ENCODE peak calls at places on chromosomes 5 and 9, in eight cellular contexts. P is amygdala; A is endothelial cell of umbilical vein; F is NCI-H82; T is stimulated activated CD4-positive, alpha-beta T cell treated with anti-CD3 and anti-CD28 coated beads, TNF-alpha, amount 100 ng/mL, for 48 hours; L is lower lobe of right lung; G is GDM1; S is natural killer cell treated with Interleukin-12 subunit alpha and Interleukin-12 subunit beta and Interleukin-15 and Interleukin-18, amount 100 ng/mL, for 72 hours. V is an unnamed sample.

GRCh38 chr5:68369436-68370125 is 154.0 kb downstream of the PIK3R1 start:
- DNase-seq in P (no peak), A (peak), F (no peak), T (peak), L (no peak), G (no peak), S (peak), V (no peak)

GRCh38 chr5:312845-313244 is 8.7 kb upstream of the AHRR start:
- DNase-seq in P (no peak), A (no peak), F (no peak), T (no peak), L (no peak), G (no peak), S (no peak), V (no peak)

GRCh38 chr5:38556599-38557308 is at the start of gene LIFR:
- DNase-seq in P (peak), A (peak), F (peak), T (peak), L (peak), G (no peak), S (peak), V (peak)

GRCh38 chr9:129054163-129054851 is 17.9 kb downstream of the MIGA2 start:
- DNase-seq in P (no peak), A (no peak), F (no peak), T (no peak), L (no peak), G (no peak), S (no peak), V (no peak)

GRCh38 chr5:141973871-141974595 is 5.1 kb downstream of the RNF14 start:
- DNase-seq in P (no peak), A (no peak), F (no peak), T (no peak), L (no peak), G (no peak), S (no peak), V (no peak)

GRCh38 chr5:62043289-62044274 is 262.4 kb upstream of the KIF2A start:
- DNase-seq in P (no peak), A (no peak), F (peak), T (no peak), L (no peak), G (no peak), S (no peak), V (peak)

GRCh38 chr9:32741706-32742105 is 41.6 kb upstream of the TMEM215 start:
- DNase-seq in P (no peak), A (no peak), F (no peak), T (no peak), L (no peak), G (no peak), S (no peak), V (no peak)

GRCh38 chr9:85118990-85119755 is 449.6 kb downstream of the NTRK2 start:
- DNase-seq in P (no peak), A (no peak), F (no peak), T (no peak), L (no peak), G (no peak), S (no peak), V (no peak)

GRCh38 chr9:104992696-104993095 is 64.7 kb upstream of the ABCA1 start:
- DNase-seq in P (no peak), A (peak), F (peak), T (no peak), L (no peak), G (no peak), S (no peak), V (no peak)

GRCh38 chr9:92887880-92888338 is 10.1 kb upstream of the ZNF484 start:
- DNase-seq in P (no peak), A (no peak), F (no peak), T (no peak), L (no peak), G (peak), S (no peak), V (no peak)

GRCh38 chr5:89756955-89757354 is 652.6 kb downstream of the CETN3 start:
- DNase-seq in P (no peak), A (no peak), F (peak), T (no peak), L (no peak), G (no peak), S (no peak), V (no peak)

GRCh38 chr9:122132539-122132938 is 27.0 kb downstream of the NDUFA8 start:
- DNase-seq in P (no peak), A (no peak), F (no peak), T (no peak), L (no peak), G (no peak), S (no peak), V (no peak)

GRCh38 chr9:93826905-93827544 is 128.1 kb downstream of the BARX1 start:
- DNase-seq in P (no peak), A (no peak), F (no peak), T (no peak), L (no peak), G (no peak), S (no peak), V (no peak)

GRCh38 chr9:134358026-134358967 is 32.0 kb downstream of the RXRA start:
- DNase-seq in P (peak), A (no peak), F (no peak), T (no peak), L (peak), G (no peak), S (no peak), V (peak)

GRCh38 chr5:172455511-172456061 is 1.3 kb upstream of the SH3PXD2B start:
- DNase-seq in P (no peak), A (peak), F (no peak), T (no peak), L (no peak), G (no peak), S (no peak), V (no peak)

V was measured in NCI-H1092 treated with DMSO at 0.1 percent for 48 hours.